ENCODE peak calls at places on chromosomes 3 and 15, in five cellular contexts. P is H1, A is GM12891, K is K562, E is GM12878. M is an unnamed sample.

GRCh38 chr3:148175215-148175614 is 522.5 kb upstream of the AGTR1 start:
- DNase-seq in K (no peak), A (no peak), P (no peak), E (no peak), M (no peak)

GRCh38 chr3:154540950-154541604 is 111.1 kb upstream of the GPR149 start:
- DNase-seq in A (no peak), K (no peak), E (no peak), P (no peak), M (no peak)

GRCh38 chr3:61872077-61872706 is 310.8 kb downstream of the PTPRG start:
- DNase-seq in P (no peak), A (no peak), E (no peak), K (no peak), M (no peak)

GRCh38 chr3:159077860-159078259 is 276.0 kb downstream of the MFSD1 start:
- DNase-seq in E (no peak), P (no peak), A (no peak), K (no peak), M (no peak)

GRCh38 chr15:33737687-33738606 is 230.3 kb upstream of the CHRM5 start:
- DNase-seq in P (peak; percentile 15), A (no peak), E (no peak), K (peak; percentile 48), M (no peak)

GRCh38 chr3:107657971-107658370 is 135.2 kb downstream of the BBX start:
- DNase-seq in E (no peak), P (no peak), A (no peak), K (no peak), M (no peak)

GRCh38 chr3:23808525-23808924 is 2.8 kb downstream of the UBE2E1 start:
- DNase-seq in A (no peak), K (peak; percentile 86), E (no peak), P (no peak), M (no peak)

GRCh38 chr3:169980055-169980454 is 13.4 kb downstream of the SEC62 start:
- DNase-seq in E (no peak), K (no peak), P (no peak), A (no peak), M (no peak)

GRCh38 chr3:39065197-39065596 is 13.4 kb downstream of the WDR48 start:
- DNase-seq in A (no peak), K (peak; percentile 73), E (no peak), P (peak; percentile 33), M (peak; percentile 21)

GRCh38 chr3:25266677-25267076 is 161.4 kb upstream of the RARB start:
- DNase-seq in E (no peak), A (no peak), P (no peak), K (no peak), M (no peak)

GRCh38 chr3:160400048-160400630 is 689 bp downstream of the SMC4 start:
- DNase-seq in A (no peak), K (peak; percentile 50), E (no peak), P (no peak), M (no peak)

GRCh38 chr15:99165956-99166689 is 61.2 kb downstream of the SYNM start:
- DNase-seq in P (no peak), K (no peak), A (no peak), E (no peak), M (no peak)

GRCh38 chr15:39586387-39587171 is 5.7 kb downstream of the THBS1 start:
- DNase-seq in P (no peak), K (no peak), E (no peak), A (no peak), M (no peak)

GRCh38 chr15:90617668-90618097 is 88.0 kb downstream of the CRTC3 start:
- DNase-seq in E (no peak), K (peak; percentile 34), A (no peak), P (no peak), M (no peak)

GRCh38 chr3:71160800-71161546 is 422.6 kb downstream of the FOXP1 start:
- DNase-seq in A (no peak), K (no peak), P (no peak), E (no peak), M (no peak)

GRCh38 chr3:121545049-121545563 is 682 bp downstream of the POLQ start:
- DNase-seq in P (no peak), A (no peak), E (no peak), K (peak; percentile 26), M (no peak)

GRCh38 chr3:186411994-186412393 is 50.0 kb upstream of the DGKG start:
- DNase-seq in P (no peak), E (no peak), A (no peak), K (no peak), M (no peak)

GRCh38 chr3:25587094-25587493 is 77.6 kb downstream of the TOP2B start:
- DNase-seq in E (no peak), A (no peak), P (no peak), K (no peak), M (no peak)

GRCh38 chr3:84925571-84925970 is 33.2 kb upstream of the CADM2 start:
- DNase-seq in A (no peak), K (no peak), P (no peak), E (no peak), M (no peak)

GRCh38 chr3:123094914-123095313 is 28.1 kb downstream of the PDIA5 start:
- DNase-seq in E (no peak), P (no peak), A (no peak), K (no peak), M (no peak)

GRCh38 chr3:43286886-43287301 is 554 bp downstream of the SNRK start:
- DNase-seq in E (no peak), K (peak; percentile 51), A (no peak), P (no peak), M (peak; percentile 39)

GRCh38 chr3:146800484-146800883 is 195.3 kb upstream of the PLSCR5 start:
- DNase-seq in K (no peak), A (no peak), E (no peak), P (no peak), M (no peak)

GRCh38 chr15:93831641-93832040 is 399.7 kb upstream of the MCTP2 start:
- DNase-seq in E (no peak), K (no peak), P (no peak), A (no peak), M (no peak)

GRCh38 chr15:71451080-71451479 is 335.8 kb downstream of the THSD4 start:
- DNase-seq in P (no peak), K (no peak), E (no peak), A (no peak), M (no peak)

GRCh38 chr15:23566070-23567050 is 886 bp downstream of the MKRN3 start:
- DNase-seq in A (no peak), K (peak; percentile 61), P (no peak), E (no peak), M (no peak)

GRCh38 chr3:49807427-49808114 is 4.5 kb downstream of the INKA1 start:
- DNase-seq in K (peak; percentile 36), E (no peak), A (no peak), P (no peak), M (no peak)

GRCh38 chr3:187739561-187740445 is 5.5 kb downstream of the BCL6 start:
- DNase-seq in A (peak; percentile 57), K (peak; percentile 86), P (no peak), E (no peak), M (peak; percentile 58)

GRCh38 chr3:187739125-187739560 is 6.1 kb downstream of the BCL6 start:
- DNase-seq in A (no peak), K (no peak), E (no peak), P (no peak), M (no peak)

GRCh38 chr3:187742351-187743171 is 2.7 kb downstream of the BCL6 start:
- DNase-seq in K (peak; percentile 32), P (no peak), E (no peak), A (no peak), M (no peak)

GRCh38 chr3:187741403-187742350 is 3.6 kb downstream of the BCL6 start:
- DNase-seq in E (no peak), A (no peak), P (no peak), K (peak; percentile 86), M (no peak)

GRCh38 chr3:187740446-187741399 is 4.5 kb downstream of the BCL6 start:
- DNase-seq in K (peak; percentile 69), E (no peak), P (no peak), A (no peak), M (no peak)
- TF ChIP-seq POLR2AphosphoS5 in K (no peak), E (no peak), P (no peak), A (no peak), M (no peak)

DNA sequence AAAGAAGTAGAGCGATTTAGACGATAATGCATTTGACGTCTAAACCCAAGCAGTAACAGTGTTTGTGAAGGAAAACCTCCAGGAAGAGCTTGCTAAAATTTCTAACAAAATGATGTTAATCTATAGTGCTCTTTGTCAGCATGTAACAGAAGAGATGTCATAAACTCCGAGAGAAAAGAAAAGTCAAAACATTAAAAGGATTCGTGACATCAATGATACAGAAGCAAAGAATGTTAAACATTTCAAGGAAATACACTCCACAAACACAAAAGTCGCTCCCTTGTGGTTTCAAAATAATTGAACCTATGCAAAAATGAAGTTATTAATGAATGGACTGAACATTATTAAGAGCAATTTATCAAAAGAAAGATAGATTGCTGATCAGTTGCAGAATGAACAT is 27.9 kb downstream of the AADAC start:
- DNase-seq in P (no peak), E (no peak), A (no peak), K (no peak), M (no peak)
- TF ChIP-seq POLR2A in P (no peak), E (no peak), A (no peak), K (no peak), M (no peak)

GRCh38 chr3:30236011-30236410 is 370.4 kb upstream of the TGFBR2 start:
- DNase-seq in K (no peak), P (no peak), E (no peak), A (no peak), M (no peak)
- TF ChIP-seq TAF1 in K (no peak), P (no peak), E (no peak), A (no peak), M (no peak)

GRCh38 chr15:50905055-50905454 is 3.4 kb upstream of the AP4E1 start:
- DNase-seq in P (no peak), E (no peak), A (no peak), K (no peak), M (no peak)
- TF ChIP-seq POLR2AphosphoS5 in P (no peak), E (no peak), A (no peak), K (no peak), M (no peak)

M was measured in GM12892.